ENCODE peak calls at places on chromosomes 6 and 20, in eight cellular contexts. B is A673, L is transverse colon, Y is psoas muscle, V is left lung, X is right lobe of liver, K is adrenal gland, T is GM23338. D is an unnamed sample. For H3K27me3, the result is how much of the 10 kb centered on the place peaks cover.

GRCh38 chr6:15283986-15284361 is 38.1 kb downstream of the JARID2 start:
- DNase-seq in B (no peak), L (no peak), Y (no peak), V (no peak), X (no peak), K (no peak), T (no peak), D (peak)

GRCh38 chr20:12970372-12970821 is 38.4 kb upstream of the SPTLC3 start:
- DNase-seq in B (peak), L (peak), Y (no peak), V (no peak), X (no peak), K (no peak), T (peak), D (peak)

GRCh38 chr6:28207244-28208179 is 17.6 kb upstream of the ZSCAN9 start:
- DNase-seq in B (peak), L (peak), Y (no peak), V (no peak), X (no peak), K (no peak), T (peak), D (peak)

GRCh38 chr20:11459090-11459877 is 458.4 kb upstream of the BTBD3 start:
- DNase-seq in B (no peak), L (no peak), Y (no peak), V (no peak), X (no peak), K (no peak), T (no peak), D (no peak)

GRCh38 chr20:4684837-4685413 is 36.8 kb upstream of the PRND start:
- DNase-seq in B (no peak), L (no peak), Y (no peak), V (no peak), X (no peak), K (no peak), T (no peak), D (peak)

GRCh38 chr6:21914121-21914973 is 320.8 kb downstream of the SOX4 start:
- DNase-seq in B (peak), L (peak), Y (peak), V (peak), X (peak), K (peak), T (no peak), D (peak)

GRCh38 chr6:169779896-169780295 is 28.5 kb downstream of the ERMARD start:
- DNase-seq in B (no peak), L (no peak), Y (no peak), V (no peak), X (no peak), K (no peak), T (no peak), D (no peak)

GRCh38 chr6:74956559-74957428 is 249.1 kb downstream of the COL12A1 start:
- DNase-seq in B (no peak), L (no peak), Y (no peak), V (no peak), X (no peak), K (no peak), T (no peak), D (no peak)

GRCh38 chr6:55664581-55665223 is 85.7 kb upstream of the HMGCLL1 start:
- DNase-seq in B (no peak), L (no peak), Y (no peak), V (no peak), X (no peak), K (no peak), T (no peak), D (no peak)

GRCh38 chr6:159758031-159759001 is 3.5 kb upstream of the ACAT2 start:
- DNase-seq in B (no peak), L (no peak), Y (no peak), V (no peak), X (no peak), K (no peak), T (peak), D (no peak)

GRCh38 chr6:53706525-53706924 is 41.0 kb upstream of the KLHL31 start:
- DNase-seq in B (no peak), L (no peak), Y (no peak), V (no peak), X (no peak), K (no peak), T (no peak), D (no peak)

GRCh38 chr6:142187209-142187608 is 40.1 kb downstream of the VTA1 start:
- DNase-seq in B (peak), L (no peak), Y (peak), V (no peak), X (peak), K (peak), T (no peak), D (peak)

GRCh38 chr20:2874456-2874855 is 1.2 kb downstream of the PTPRA start:
- DNase-seq in B (no peak), L (no peak), Y (no peak), V (no peak), X (no peak), K (no peak), T (peak), D (peak)

GRCh38 chr20:1134355-1134754 is 16.0 kb downstream of the PSMF1 start:
- DNase-seq in B (no peak), L (no peak), Y (no peak), V (no peak), X (no peak), K (no peak), T (no peak), D (no peak)

GRCh38 chr6:56842602-56843475 is 112.1 kb upstream of the BEND6 start:
- DNase-seq in B (peak), L (peak), Y (peak), V (peak), X (no peak), K (no peak), T (peak), D (peak)

GRCh38 chr20:33859157-33859695 is 48.1 kb downstream of the CHMP4B start:
- DNase-seq in B (no peak), L (peak), Y (peak), V (no peak), X (no peak), K (peak), T (no peak), D (peak)

GRCh38 chr6:88612631-88613030 is 350.8 kb downstream of the RNGTT start:
- DNase-seq in B (no peak), L (no peak), Y (no peak), V (no peak), X (no peak), K (no peak), T (no peak), D (no peak)

GRCh38 chr20:23116301-23117089 is 30.4 kb upstream of the CD93 start:
- DNase-seq in B (no peak), L (no peak), Y (no peak), V (no peak), X (no peak), K (peak), T (no peak), D (peak)

GRCh38 chr6:89146748-89147715 is 1.2 kb downstream of the PM20D2 start:
- DNase-seq in B (peak), L (no peak), Y (peak), V (peak), X (no peak), K (no peak), T (peak), D (peak)

GRCh38 chr6:27314046-27314445 is 2.0 kb upstream of the POM121L2 start:
- DNase-seq in B (no peak), L (no peak), Y (no peak), V (no peak), X (no peak), K (no peak), T (no peak), D (no peak)

GRCh38 chr20:46694484-46694883 is 5.2 kb upstream of the TP53RK start:
- DNase-seq in B (peak), L (no peak), Y (no peak), V (no peak), X (no peak), K (peak), T (no peak), D (peak)

GRCh38 chr6:170148709-170149470 is 142.0 kb downstream of the DLL1 start:
- DNase-seq in B (no peak), L (no peak), Y (no peak), V (peak), X (no peak), K (no peak), T (no peak), D (no peak)

GRCh38 chr6:4180653-4181255 is 45.4 kb upstream of the ECI2 start:
- DNase-seq in B (peak), L (no peak), Y (no peak), V (no peak), X (no peak), K (no peak), T (peak), D (peak)

GRCh38 chr6:88864347-88865057 is 98.9 kb downstream of the RNGTT start:
- DNase-seq in B (no peak), L (no peak), Y (no peak), V (no peak), X (no peak), K (no peak), T (no peak), D (no peak)

GRCh38 chr6:38068854-38069253 is 249.3 kb downstream of the ZFAND3 start:
- DNase-seq in B (peak), L (no peak), Y (no peak), V (no peak), X (no peak), K (peak), T (no peak), D (no peak)

GRCh38 chr6:24925661-24926060 is 10.1 kb downstream of the RIPOR2 start:
- DNase-seq in B (no peak), L (no peak), Y (no peak), V (no peak), X (no peak), K (no peak), T (no peak), D (no peak)

GRCh38 chr6:56247654-56248122 is 308 bp upstream of the COL21A1 start:
- DNase-seq in B (no peak), L (no peak), Y (no peak), V (no peak), X (no peak), K (no peak), T (no peak), D (no peak)

GRCh38 chr6:92892626-92893025 is 526.7 kb downstream of the EPHA7 start:
- DNase-seq in B (no peak), L (no peak), Y (no peak), V (no peak), X (no peak), K (no peak), T (no peak), D (no peak)

GRCh38 chr6:142694054-142694453 is 250.9 kb downstream of the HIVEP2 start:
- DNase-seq in B (no peak), L (no peak), Y (no peak), V (no peak), X (no peak), K (no peak), T (no peak), D (peak)

GRCh38 chr20:39019805-39020325 is 57.7 kb downstream of the DHX35 start:
- DNase-seq in B (no peak), L (no peak), Y (no peak), V (no peak), X (no peak), K (no peak), T (no peak), D (peak)

GRCh38 chr6:72963946-72964345 is 261.4 kb downstream of the KHDC1L start:
- DNase-seq in B (no peak), L (no peak), Y (no peak), V (no peak), X (no peak), K (no peak), T (no peak), D (no peak)
- H3K4me3 ChIP-seq in B (no peak), L (no peak), Y (no peak), V (no peak), X (no peak), K (no peak), T (no peak), D (no peak)

GRCh38 chr6:137395316-137395715 is 98.9 kb downstream of the OLIG3 start:
- DNase-seq in B (no peak), L (no peak), Y (no peak), V (no peak), X (no peak), K (no peak), T (no peak), D (no peak)
- H3K27me3 ChIP-seq in B (under half), L (under half), Y (under half), V (under half), X (under half), K (under half), T (under half), D (under half)

DNA sequence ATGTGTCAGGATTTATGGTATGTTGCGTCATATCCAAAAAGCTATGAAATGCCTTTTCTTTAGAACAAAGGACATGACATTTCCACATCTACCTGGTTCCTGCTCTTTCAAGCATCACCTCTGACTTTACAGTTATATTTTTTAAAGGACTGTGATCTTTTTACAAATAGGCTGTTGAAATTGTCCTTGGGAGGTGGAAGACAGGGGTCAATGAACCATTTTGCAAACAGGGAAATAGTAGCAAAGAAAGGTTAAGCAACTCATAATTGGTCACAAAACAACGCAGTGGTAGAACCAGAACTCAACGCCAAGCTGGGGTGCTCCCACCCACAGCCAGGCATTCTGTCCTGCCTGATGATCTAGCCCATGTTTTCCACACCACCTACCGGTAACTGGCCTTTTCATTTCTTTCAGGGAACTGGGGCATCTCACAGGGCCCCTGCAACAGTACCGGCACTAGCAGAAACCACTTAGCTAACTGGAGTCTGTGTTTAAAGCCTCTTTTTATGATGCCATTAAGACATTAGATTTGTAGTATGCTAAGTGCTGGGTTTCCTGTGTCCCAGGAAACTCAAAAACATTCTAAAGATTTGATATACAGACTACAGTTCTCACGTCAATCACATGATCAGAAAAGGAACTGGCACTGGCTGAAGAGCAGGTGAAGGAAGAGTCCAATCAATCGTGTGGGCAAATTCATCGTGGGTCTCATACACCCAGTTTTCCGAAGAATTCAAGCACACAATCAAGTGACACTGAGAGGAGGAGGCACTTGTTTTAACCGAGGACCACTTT is 13.9 kb downstream of the ZNF217 start:
- DNase-seq in B (peak), L (peak), Y (no peak), V (peak), X (no peak), K (peak), T (no peak), D (no peak)
- TF ChIP-seq CTCF in B (no peak), L (no peak), Y (no peak), V (no peak), X (no peak), K (no peak), T (no peak), D (no peak)

GRCh38 chr20:35737865-35738333 is 4.2 kb downstream of the RBM39 start:
- DNase-seq in B (no peak), L (no peak), Y (no peak), V (no peak), X (no peak), K (no peak), T (no peak), D (no peak)
- H3K4me3 ChIP-seq in B (no peak), L (no peak), Y (peak), V (no peak), X (no peak), K (no peak), T (no peak), D (no peak)

GRCh38 chr6:16684896-16685554 is 76.2 kb downstream of the ATXN1 start:
- DNase-seq in B (no peak), L (no peak), Y (no peak), V (no peak), X (no peak), K (no peak), T (no peak), D (peak)

GRCh38 chr6:16684195-16684689 is 77.0 kb downstream of the ATXN1 start:
- DNase-seq in B (no peak), L (no peak), Y (no peak), V (peak), X (no peak), K (no peak), T (no peak), D (peak)

GRCh38 chr6:16683524-16684194 is 77.6 kb downstream of the ATXN1 start:
- DNase-seq in B (peak), L (peak), Y (peak), V (peak), X (peak), K (peak), T (no peak), D (no peak)

GRCh38 chr6:16688984-16689636 is 72.2 kb downstream of the ATXN1 start:
- DNase-seq in B (no peak), L (no peak), Y (no peak), V (no peak), X (no peak), K (no peak), T (no peak), D (peak)

DNA sequence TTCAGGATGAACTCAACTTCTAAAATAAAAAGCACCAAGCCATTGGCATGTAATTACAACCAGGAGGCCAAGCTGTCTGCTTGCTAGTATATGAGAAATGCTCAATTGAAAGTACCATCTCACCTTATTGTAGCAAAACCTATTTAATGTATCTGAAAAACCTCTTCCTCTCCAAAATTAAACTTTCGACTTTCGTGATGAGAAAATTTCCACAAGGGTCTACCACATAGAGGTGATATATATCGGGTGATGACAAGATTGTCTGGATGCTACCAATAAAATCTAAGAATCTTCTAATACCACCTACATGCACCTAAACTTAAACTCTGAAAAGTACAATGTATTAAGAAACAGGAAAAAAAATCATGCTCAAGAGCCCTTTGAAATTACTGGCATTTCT is 74.2 kb downstream of the ATXN1 start:
- DNase-seq in B (no peak), L (no peak), Y (no peak), V (no peak), X (no peak), K (no peak), T (no peak), D (no peak)
- H3K27me3 ChIP-seq in B (under half), L (under half), Y (under half), V (under half), X (under half), K (under half), T (under half), D (under half)

DNA sequence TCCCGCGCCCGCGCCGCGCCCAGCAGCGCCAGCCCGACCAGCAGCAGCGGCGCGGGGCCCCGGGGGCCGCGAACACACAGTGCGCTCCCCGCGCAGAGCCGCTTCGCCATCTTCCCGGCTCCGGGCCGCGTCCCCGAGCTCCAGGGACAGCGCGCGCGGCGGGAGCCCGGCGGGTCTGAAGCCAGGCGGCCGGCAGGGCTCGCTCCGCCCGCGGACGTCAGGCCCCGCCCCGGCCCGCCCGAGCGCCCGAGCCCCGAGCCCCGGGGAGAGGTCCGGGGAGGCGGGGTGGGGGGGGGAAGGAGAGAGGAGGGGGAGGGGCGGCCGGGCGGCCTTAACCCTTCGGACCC is at the start of gene LAMA5:
- DNase-seq in B (no peak), L (peak), Y (peak), V (no peak), X (peak), K (peak), T (peak), D (peak)
- TF ChIP-seq CTCF in B (no peak), L (no peak), Y (no peak), V (no peak), X (no peak), K (no peak), T (no peak), D (no peak)

GRCh38 chr6:137707590-137708360 is 159.3 kb upstream of the TNFAIP3 start:
- DNase-seq in B (peak), L (peak), Y (peak), V (peak), X (peak), K (peak), T (peak), D (peak)
- H3K4me3 ChIP-seq in B (no peak), L (no peak), Y (peak), V (no peak), X (peak), K (peak), T (no peak), D (no peak)

GRCh38 chr6:13485923-13486557 is 1.4 kb downstream of the GFOD1 start:
- DNase-seq in B (peak), L (peak), Y (peak), V (peak), X (peak), K (no peak), T (peak), D (peak)
- H3K27me3 ChIP-seq in B (under half), L (under half), Y (under half), V (under half), X (under half), K (under half), T (half or more), D (under half)

D was measured in cardiac muscle cell.